ENCODE peak calls at places on chromosomes 4 and X, in nine cellular contexts. D, I, N, U, P, G, H, O and K are unnamed samples.

GRCh38 chr4:164937576-164938270 is 39.7 kb downstream of the TRIM61 start:
- DNase-seq in N (peak; percentile 12), U (peak; percentile 79), I (peak; percentile 46), H (no peak), O (peak; percentile 14), P (no peak), D (peak; percentile 51), G (peak; percentile 21), K (no peak)

GRCh38 chr4:89294583-89295244 is 12.9 kb downstream of the GPRIN3 start:
- DNase-seq in U (peak; percentile 93), O (no peak), D (no peak), I (no peak), H (no peak), P (peak; percentile 51), G (no peak), N (no peak), K (no peak)

GRCh38 chr4:110970642-110971041 is 347.8 kb upstream of the PITX2 start:
- DNase-seq in H (no peak), G (peak; percentile 37), U (peak; percentile 48), O (peak; percentile 61), I (peak; percentile 14), D (peak; percentile 41), N (no peak), P (peak; percentile 63), K (peak; percentile 16)

GRCh38 chr4:56147371-56147770 is 198.6 kb downstream of the CEP135 start:
- DNase-seq in G (no peak), D (no peak), P (no peak), O (peak; percentile 62), I (no peak), N (peak; percentile 6), U (no peak), H (no peak), K (no peak)

GRCh38 chrX:70468709-70469108 is 24.1 kb downstream of the DLG3 start:
- DNase-seq in G (no peak), H (no peak), I (no peak), U (no peak), N (no peak), D (no peak), O (no peak), P (no peak), K (no peak)

GRCh38 chr4:69753666-69754065 is 6.8 kb downstream of the SULT1B1 start:
- DNase-seq in G (no peak), U (no peak), O (peak; percentile 56), I (no peak), N (no peak), D (peak; percentile 6), H (no peak), P (no peak), K (no peak)

GRCh38 chr4:142567199-142567598 is 278.9 kb downstream of the INPP4B start:
- DNase-seq in U (no peak), O (no peak), N (no peak), G (no peak), D (no peak), H (no peak), P (peak; percentile 68), I (peak; percentile 8), K (no peak)

GRCh38 chr4:131649227-131649626 is 1499.9 kb upstream of the PCDH10 start:
- DNase-seq in D (no peak), O (no peak), U (no peak), I (no peak), P (no peak), G (no peak), H (no peak), N (no peak), K (no peak)

GRCh38 chrX:30794497-30794896 is 94.6 kb downstream of the TAB3 start:
- DNase-seq in G (no peak), I (no peak), D (no peak), U (no peak), O (no peak), P (no peak), N (no peak), H (no peak), K (no peak)

GRCh38 chr4:74320559-74321118 is 12.4 kb downstream of the EPGN start:
- DNase-seq in I (peak; percentile 10), H (no peak), D (no peak), O (peak; percentile 82), G (peak; percentile 38), U (peak; percentile 94), N (peak; percentile 77), P (peak; percentile 80), K (peak; percentile 43)

GRCh38 chr4:144650311-144650820 is 4.4 kb downstream of the HHIP start:
- DNase-seq in H (no peak), U (no peak), G (no peak), P (no peak), D (no peak), I (no peak), N (no peak), O (no peak), K (no peak)

GRCh38 chrX:24495700-24496099 is 30.6 kb downstream of the PDK3 start:
- DNase-seq in O (no peak), H (no peak), I (no peak), P (no peak), N (no peak), U (no peak), G (no peak), D (no peak), K (no peak)

GRCh38 chrX:24493740-24494543 is 28.9 kb downstream of the PDK3 start:
- DNase-seq in G (no peak), I (peak; percentile 36), N (no peak), U (no peak), D (no peak), O (no peak), H (no peak), P (peak; percentile 67), K (no peak)

GRCh38 chrX:24498181-24498580 is 33.1 kb downstream of the PDK3 start:
- DNase-seq in D (no peak), G (peak; percentile 31), U (peak; percentile 57), I (no peak), P (peak; percentile 53), O (peak; percentile 39), N (peak; percentile 6), H (no peak), K (no peak)

GRCh38 chrX:24491741-24492140 is 26.7 kb downstream of the PDK3 start:
- DNase-seq in N (no peak), P (no peak), U (no peak), O (no peak), H (no peak), G (no peak), I (no peak), D (no peak), K (no peak)

GRCh38 chrX:24494544-24495113 is 29.5 kb downstream of the PDK3 start:
- DNase-seq in O (peak; percentile 65), I (no peak), G (peak; percentile 62), N (no peak), D (peak; percentile 48), H (no peak), U (no peak), P (peak; percentile 53), K (peak; percentile 52)
- H3K4me3 ChIP-seq in O (no peak overlapping the region), I (no peak overlapping the region), G (no peak overlapping the region), N (no peak overlapping the region), D (no peak overlapping the region), H (no peak overlapping the region), U (no peak overlapping the region), P (no peak overlapping the region), K (peak overlapping the region; percentile 7)

GRCh38 chrX:77899081-77899828 is at the start of gene COX7B:
- DNase-seq in O (peak; percentile 98), G (peak; percentile 77), D (peak; percentile 63), U (peak; percentile 97), I (peak; percentile 75), P (peak; percentile 95), H (no peak), N (peak; percentile 94), K (peak; percentile 92)

GRCh38 chrX:77892887-77893286 is 2.3 kb downstream of the MAGT1 start:
- DNase-seq in D (no peak), U (no peak), G (no peak), I (no peak), O (no peak), H (no peak), N (no peak), P (no peak), K (no peak)

GRCh38 chrX:77894921-77895886 is at the start of gene MAGT1:
- DNase-seq in D (peak; percentile 94), I (peak; percentile 77), P (peak; percentile 96), U (peak; percentile 97), H (peak; percentile 69), O (peak; percentile 97), N (peak; percentile 96), G (peak; percentile 92), K (peak; percentile 69)

DNA sequence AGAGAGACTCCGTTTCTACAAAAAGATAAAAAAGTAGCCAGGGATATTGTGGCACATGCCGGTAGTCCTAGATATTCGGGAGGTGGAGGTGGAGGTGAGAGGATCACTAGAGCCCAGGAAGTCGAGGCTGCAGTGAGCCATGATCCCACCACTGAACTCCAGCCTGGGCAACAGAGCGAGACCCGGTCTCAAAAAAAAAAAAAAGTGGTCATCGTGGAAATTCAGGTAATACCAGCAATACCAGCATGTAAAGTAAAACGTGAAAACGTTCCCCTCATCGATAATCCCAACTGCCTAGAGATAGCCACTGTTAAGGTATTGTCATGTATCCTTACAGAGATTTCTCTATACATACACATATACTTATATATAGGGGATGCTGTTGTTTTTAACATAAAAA is 1.5 kb downstream of the MAGT1 start:
- DNase-seq in D (no peak), H (no peak), O (no peak), G (no peak), P (no peak), U (no peak), I (no peak), N (no peak), K (no peak)
- H3K4me3 ChIP-seq in D (peak overlapping the region; percentile 92), H (peak overlapping the region; percentile 64), O (peak overlapping the region; percentile 85), G (no peak overlapping the region), P (no peak overlapping the region), U (peak overlapping the region; percentile 78), I (no peak overlapping the region), N (peak overlapping the region; percentile 63), K (peak overlapping the region; percentile 86)

GRCh38 chr4:156786713-156787112 is 184.9 kb downstream of the PDGFC start:
- DNase-seq in H (no peak), U (no peak), D (no peak), N (no peak), O (no peak), P (no peak), G (no peak), I (no peak), K (no peak)
- H3K4me3 ChIP-seq in H (no peak overlapping the region), U (no peak overlapping the region), D (no peak overlapping the region), N (no peak overlapping the region), O (no peak overlapping the region), P (no peak overlapping the region), G (no peak overlapping the region), I (no peak overlapping the region), K (no peak overlapping the region)

GRCh38 chrX:115560978-115561604 is at the start of gene PLS3:
- DNase-seq in D (peak; percentile 89), G (peak; percentile 85), U (peak; percentile 42), P (peak; percentile 55), O (peak; percentile 87), I (peak; percentile 96), H (peak; percentile 2), N (no peak), K (no peak)

GRCh38 chrX:115561605-115562491 is 874 bp downstream of the PLS3 start:
- DNase-seq in U (no peak), G (peak; percentile 55), N (no peak), O (peak; percentile 40), P (peak; percentile 29), D (peak; percentile 50), I (peak; percentile 85), H (no peak), K (no peak)

GRCh38 chrX:115560211-115560977 is 580 bp upstream of the PLS3 start:
- DNase-seq in P (peak; percentile 29), H (no peak), D (no peak), U (no peak), I (no peak), G (peak; percentile 21), N (no peak), O (peak; percentile 71), K (no peak)

GRCh38 chrX:115562492-115562872 is 1.5 kb downstream of the PLS3 start:
- DNase-seq in D (peak; percentile 17), O (peak; percentile 78), G (no peak), P (no peak), I (no peak), H (no peak), N (no peak), U (no peak), K (no peak)

GRCh38 chrX:115559672-115560071 is 1.3 kb upstream of the PLS3 start:
- DNase-seq in P (peak; percentile 33), O (peak; percentile 27), H (no peak), I (no peak), N (no peak), D (no peak), G (no peak), U (no peak), K (no peak)
- H3K4me3 ChIP-seq in P (no peak overlapping the region), O (no peak overlapping the region), H (no peak overlapping the region), I (no peak overlapping the region), N (no peak overlapping the region), D (no peak overlapping the region), G (no peak overlapping the region), U (no peak overlapping the region), K (no peak overlapping the region)